ENCODE peak calls at places on chromosomes 5 and 9, in ten cellular contexts. N, J, R, Q, U, Y, D, X, C and L are unnamed samples.

GRCh38 chr5:123814796-123815479 is 303.0 kb downstream of the CSNK1G3 start:
- DNase-seq in N (no peak), J (no peak), R (no peak), Q (no peak), U (no peak), Y (no peak), D (peak), X (no peak), C (no peak), L (no peak)

GRCh38 chr5:5978501-5979361 is 399.6 kb downstream of the MED10 start:
- DNase-seq in N (no peak), J (no peak), R (no peak), Q (no peak), U (no peak), Y (no peak), D (no peak), X (no peak), C (no peak), L (no peak)

GRCh38 chr9:18163146-18163545 is 310.8 kb upstream of the ADAMTSL1 start:
- DNase-seq in N (no peak), J (no peak), R (no peak), Q (no peak), U (no peak), Y (no peak), D (no peak), X (no peak), C (no peak), L (no peak)

GRCh38 chr5:4028384-4028783 is 432.8 kb downstream of the IRX1 start:
- DNase-seq in N (no peak), J (no peak), R (no peak), Q (no peak), U (no peak), Y (no peak), D (no peak), X (no peak), C (no peak), L (no peak)

GRCh38 chr5:168317521-168318147 is 26.2 kb downstream of the WWC1 start:
- DNase-seq in N (no peak), J (no peak), R (no peak), Q (no peak), U (no peak), Y (peak), D (peak), X (no peak), C (peak), L (peak)

GRCh38 chr9:29966247-29966646 is 2393.0 kb upstream of the C9orf72 start:
- DNase-seq in N (no peak), J (no peak), R (no peak), Q (no peak), U (no peak), Y (peak), D (no peak), X (no peak), C (peak), L (no peak)

GRCh38 chr5:163330723-163331668 is 106.4 kb upstream of the CCNG1 start:
- DNase-seq in N (no peak), J (no peak), R (no peak), Q (no peak), U (no peak), Y (no peak), D (no peak), X (no peak), C (no peak), L (no peak)

GRCh38 chr9:91177081-91177480 is 184.6 kb downstream of the AUH start:
- DNase-seq in N (no peak), J (no peak), R (no peak), Q (no peak), U (no peak), Y (no peak), D (no peak), X (no peak), C (no peak), L (no peak)

GRCh38 chr9:123784513-123784912 is 145.4 kb downstream of the DENND1A start:
- DNase-seq in N (no peak), J (no peak), R (no peak), Q (no peak), U (no peak), Y (peak), D (peak), X (no peak), C (peak), L (no peak)

GRCh38 chr5:112529525-112529924 is 110.4 kb upstream of the EPB41L4A start:
- DNase-seq in N (no peak), J (no peak), R (no peak), Q (no peak), U (peak), Y (peak), D (no peak), X (no peak), C (no peak), L (no peak)

GRCh38 chr5:144710620-144711019 is 539.9 kb downstream of the KCTD16 start:
- DNase-seq in N (no peak), J (no peak), R (no peak), Q (no peak), U (peak), Y (no peak), D (no peak), X (no peak), C (no peak), L (no peak)

GRCh38 chr9:126169736-126170135 is 156.9 kb upstream of the MVB12B start:
- DNase-seq in N (no peak), J (no peak), R (no peak), Q (no peak), U (no peak), Y (no peak), D (no peak), X (no peak), C (no peak), L (no peak)

GRCh38 chr9:133613396-133613795 is 4.2 kb upstream of the FAM163B start:
- DNase-seq in N (no peak), J (no peak), R (no peak), Q (no peak), U (no peak), Y (no peak), D (no peak), X (no peak), C (no peak), L (no peak)

GRCh38 chr5:135491038-135491551 is 38.9 kb upstream of the TIFAB start:
- DNase-seq in N (no peak), J (no peak), R (no peak), Q (no peak), U (no peak), Y (no peak), D (no peak), X (no peak), C (no peak), L (no peak)

GRCh38 chr9:33287087-33287490 is 3.2 kb upstream of the NFX1 start:
- DNase-seq in N (peak), J (no peak), R (no peak), Q (no peak), U (peak), Y (peak), D (peak), X (peak), C (peak), L (peak)

GRCh38 chr9:96617439-96618185 is 2.0 kb downstream of the CDC14B start:
- DNase-seq in N (no peak), J (no peak), R (no peak), Q (peak), U (no peak), Y (no peak), D (no peak), X (no peak), C (no peak), L (peak)
- H3K4me3 ChIP-seq in N (no peak), J (no peak), R (no peak), Q (peak), U (no peak), Y (no peak), D (peak), X (peak), C (peak), L (no peak)

DNA sequence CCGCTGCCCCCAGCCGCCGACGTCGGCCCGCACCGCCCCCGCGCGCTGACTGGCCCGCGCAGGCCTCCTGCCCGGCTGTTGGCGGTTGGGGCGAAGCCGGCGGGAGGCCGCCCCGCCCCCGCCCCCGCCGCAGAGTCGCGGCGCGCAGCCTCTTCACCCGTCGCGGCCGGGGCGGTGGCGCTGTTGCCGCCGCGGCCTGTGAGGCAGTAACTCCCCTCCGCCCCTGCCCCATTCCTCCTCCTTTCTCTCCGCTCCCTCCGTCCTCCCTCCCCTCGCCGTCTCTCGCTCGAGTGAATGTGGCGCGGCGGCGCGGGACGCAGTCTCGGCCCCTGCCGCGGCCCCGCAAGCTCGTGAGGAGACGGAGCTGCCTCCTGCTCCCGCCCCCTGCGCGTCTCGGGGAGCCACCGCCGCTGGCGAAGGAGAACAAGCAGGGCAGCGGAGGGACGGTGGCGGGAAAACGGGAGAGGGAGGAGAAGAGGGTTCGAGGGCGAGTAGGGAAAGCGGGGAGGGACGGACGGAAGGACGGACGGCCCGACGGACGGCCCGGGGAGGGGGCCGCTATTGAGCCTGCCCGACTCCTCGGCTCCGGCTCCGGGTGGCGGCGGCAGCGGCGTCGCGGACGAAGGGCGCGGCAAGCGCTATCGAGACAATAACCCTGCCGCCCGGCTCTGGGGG is 637 bp upstream of the ERBIN start:
- DNase-seq in N (peak), J (peak), R (peak), Q (peak), U (peak), Y (peak), D (peak), X (peak), C (peak), L (peak)
- TF ChIP-seq CTCF in N (no peak), J (peak), R (peak), Q (peak), U (peak), Y (peak), D (no peak), X (peak), C (peak), L (peak)

GRCh38 chr9:127968046-127968445 is 12.7 kb downstream of the EEIG1 start:
- DNase-seq in N (no peak), J (no peak), R (no peak), Q (no peak), U (no peak), Y (peak), D (peak), X (no peak), C (no peak), L (peak)
- H3K4me3 ChIP-seq in N (no peak), J (no peak), R (no peak), Q (no peak), U (no peak), Y (no peak), D (no peak), X (no peak), C (no peak), L (no peak)

GRCh38 chr5:142690641-142691040 is 4.8 kb upstream of the FGF1 start:
- DNase-seq in N (no peak), J (no peak), R (no peak), Q (no peak), U (no peak), Y (no peak), D (no peak), X (no peak), C (no peak), L (no peak)
- TF ChIP-seq CTCF in N (no peak), J (no peak), R (no peak), Q (no peak), U (no peak), Y (no peak), D (no peak), X (no peak), C (no peak), L (no peak)

DNA sequence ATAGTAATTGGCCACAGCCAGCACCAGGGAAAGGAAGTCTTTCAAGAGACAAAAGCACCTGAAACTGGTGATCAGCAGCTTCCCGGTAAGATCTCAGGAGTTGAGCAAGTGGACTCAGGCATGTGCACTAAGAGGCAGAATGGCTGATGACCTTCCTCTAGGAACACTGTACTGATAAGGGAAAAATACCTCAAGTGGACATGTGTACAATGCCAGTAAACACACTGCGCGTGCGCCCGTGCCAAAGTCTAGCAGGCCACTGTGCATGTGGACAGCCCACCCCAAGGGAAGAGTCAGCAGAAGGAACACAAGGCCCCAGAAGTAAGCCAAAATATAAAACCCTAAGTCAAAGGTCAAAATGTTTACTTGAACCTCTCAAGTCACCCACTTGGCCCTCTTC is 423.0 kb downstream of the TUSC1 start:
- DNase-seq in N (no peak), J (no peak), R (no peak), Q (no peak), U (no peak), Y (no peak), D (no peak), X (no peak), C (no peak), L (no peak)
- H3K4me3 ChIP-seq in N (no peak), J (no peak), R (no peak), Q (no peak), U (no peak), Y (no peak), D (no peak), X (no peak), C (no peak), L (no peak)

GRCh38 chr9:135038331-135038730 is 49.1 kb upstream of the OLFM1 start:
- DNase-seq in N (no peak), J (no peak), R (no peak), Q (no peak), U (no peak), Y (no peak), D (no peak), X (no peak), C (no peak), L (no peak)

GRCh38 chr9:135037521-135038250 is 49.8 kb upstream of the OLFM1 start:
- DNase-seq in N (no peak), J (no peak), R (no peak), Q (peak), U (no peak), Y (no peak), D (no peak), X (no peak), C (no peak), L (no peak)

GRCh38 chr9:135039266-135039870 is 48.1 kb upstream of the OLFM1 start:
- DNase-seq in N (no peak), J (no peak), R (no peak), Q (peak), U (no peak), Y (no peak), D (no peak), X (no peak), C (no peak), L (no peak)

GRCh38 chr9:135039916-135040645 is 47.4 kb upstream of the OLFM1 start:
- DNase-seq in N (no peak), J (no peak), R (no peak), Q (no peak), U (no peak), Y (no peak), D (no peak), X (no peak), C (no peak), L (no peak)

DNA sequence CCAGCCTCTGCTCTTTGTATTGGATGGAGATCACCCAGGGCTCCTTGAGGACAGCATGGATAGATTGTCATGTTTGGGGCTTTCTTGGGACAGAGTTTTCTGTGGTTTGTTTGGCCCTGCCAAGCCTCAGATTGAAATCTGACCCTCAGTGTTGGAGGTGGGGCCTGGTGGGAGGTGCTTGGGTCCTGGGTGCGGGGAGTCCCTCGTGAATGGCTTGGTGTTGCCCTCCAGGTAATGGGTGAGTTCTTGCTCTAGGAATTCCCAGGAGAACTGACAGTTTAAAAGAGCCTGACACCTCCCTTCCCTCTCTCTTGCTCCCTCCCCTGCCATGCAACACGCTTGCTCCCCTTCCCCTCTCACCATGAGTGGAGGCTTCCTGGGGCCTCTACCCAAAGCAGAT is 48.6 kb upstream of the OLFM1 start:
- DNase-seq in N (no peak), J (no peak), R (no peak), Q (no peak), U (no peak), Y (no peak), D (no peak), X (no peak), C (no peak), L (no peak)
- TF ChIP-seq CTCF in N (no peak), J (no peak), R (no peak), Q (no peak), U (no peak), Y (no peak), D (no peak), X (no peak), C (no peak), L (no peak)

GRCh38 chr5:134073404-134073803 is 41.1 kb upstream of the TCF7 start:
- DNase-seq in N (no peak), J (no peak), R (no peak), Q (no peak), U (no peak), Y (peak), D (no peak), X (no peak), C (peak), L (no peak)

GRCh38 chr5:134070979-134071849 is 43.3 kb upstream of the TCF7 start:
- DNase-seq in N (no peak), J (peak), R (no peak), Q (no peak), U (no peak), Y (no peak), D (no peak), X (no peak), C (no peak), L (peak)

GRCh38 chr5:134070648-134070978 is 43.9 kb upstream of the TCF7 start:
- DNase-seq in N (no peak), J (no peak), R (no peak), Q (no peak), U (no peak), Y (peak), D (no peak), X (no peak), C (peak), L (no peak)

GRCh38 chr5:134072471-134073220 is 41.8 kb upstream of the TCF7 start:
- DNase-seq in N (no peak), J (no peak), R (no peak), Q (no peak), U (no peak), Y (no peak), D (no peak), X (no peak), C (no peak), L (no peak)

GRCh38 chr5:134071850-134072207 is 42.7 kb upstream of the TCF7 start:
- DNase-seq in N (no peak), J (no peak), R (no peak), Q (no peak), U (no peak), Y (no peak), D (no peak), X (no peak), C (no peak), L (no peak)
- H3K4me3 ChIP-seq in N (no peak), J (no peak), R (no peak), Q (no peak), U (no peak), Y (no peak), D (no peak), X (no peak), C (no peak), L (no peak)

GRCh38 chr5:95655575-95655974 is 9.0 kb downstream of the RFESD start:
- DNase-seq in N (no peak), J (no peak), R (no peak), Q (no peak), U (no peak), Y (no peak), D (no peak), X (no peak), C (no peak), L (no peak)
- TF ChIP-seq CTCF in N (no peak), J (no peak), R (no peak), Q (no peak), U (no peak), Y (no peak), D (no peak), X (no peak), C (no peak), L (no peak)

GRCh38 chr9:136667940-136668760 is 5.4 kb downstream of the EGFL7 start:
- DNase-seq in N (no peak), J (no peak), R (no peak), Q (no peak), U (no peak), Y (no peak), D (no peak), X (no peak), C (no peak), L (no peak)
- H3K4me3 ChIP-seq in N (no peak), J (no peak), R (peak), Q (peak), U (no peak), Y (no peak), D (no peak), X (peak), C (no peak), L (no peak)